ENCODE peak calls at places on chromosomes 4 and X, in eight cellular contexts. J is HepG2, R is RWPE1, G is GM23338, A is right lobe of liver, O is tibial nerve, P is tibial artery, C is body of pancreas. X is an unnamed sample.

GRCh38 chr4:25161599-25161960 is 1.3 kb upstream of the SEPSECS start:
- DNase-seq in J (no peak), R (peak), G (no peak), A (no peak), O (no peak), P (no peak), C (no peak), X (no peak)

GRCh38 chrX:39946822-39947221 is 150.9 kb downstream of the BCOR start:
- DNase-seq in J (no peak), R (no peak), G (no peak), A (no peak), O (no peak), P (no peak), C (no peak), X (no peak)

GRCh38 chr4:181674315-181674714 is 568.9 kb upstream of the TENM3 start:
- DNase-seq in J (no peak), R (no peak), G (no peak), A (no peak), O (no peak), P (no peak), C (no peak), X (no peak)

GRCh38 chr4:39227906-39228305 is 45.6 kb downstream of the WDR19 start:
- DNase-seq in J (no peak), R (no peak), G (no peak), A (no peak), O (no peak), P (no peak), C (no peak), X (no peak)

GRCh38 chr4:73452953-73453700 is 17.1 kb downstream of the AFP start:
- DNase-seq in J (peak), R (no peak), G (peak), A (no peak), O (no peak), P (no peak), C (no peak), X (no peak)

GRCh38 chr4:112889619-112890294 is 159.7 kb upstream of the ANK2 start:
- DNase-seq in J (no peak), R (no peak), G (no peak), A (no peak), O (peak), P (no peak), C (no peak), X (no peak)

GRCh38 chr4:2406920-2407319 is 11.5 kb downstream of the ZFYVE28 start:
- DNase-seq in J (no peak), R (no peak), G (no peak), A (no peak), O (no peak), P (no peak), C (no peak), X (no peak)

GRCh38 chrX:153882086-153882498 is 3.9 kb downstream of the L1CAM start:
- DNase-seq in J (peak), R (no peak), G (no peak), A (no peak), O (no peak), P (no peak), C (no peak), X (no peak)

GRCh38 chrX:38754102-38754790 is 47.0 kb upstream of the MID1IP1 start:
- DNase-seq in J (peak), R (peak), G (peak), A (no peak), O (peak), P (no peak), C (peak), X (no peak)

GRCh38 chrX:120358687-120359086 is 3.2 kb upstream of the ATP1B4 start:
- DNase-seq in J (no peak), R (peak), G (no peak), A (no peak), O (no peak), P (no peak), C (no peak), X (no peak)

GRCh38 chrX:138006176-138006575 is 440.2 kb downstream of the ZIC3 start:
- DNase-seq in J (no peak), R (no peak), G (no peak), A (no peak), O (no peak), P (no peak), C (no peak), X (no peak)

GRCh38 chr4:185570727-185571126 is 35.4 kb upstream of the PDLIM3 start:
- DNase-seq in J (no peak), R (no peak), G (no peak), A (no peak), O (no peak), P (no peak), C (no peak), X (no peak)

GRCh38 chr4:6019316-6020263 is 1.4 kb upstream of the C4orf50 start:
- DNase-seq in J (peak), R (peak), G (peak), A (no peak), O (peak), P (no peak), C (peak), X (no peak)

GRCh38 chr4:182924497-182924896 is 7.3 kb upstream of the DCTD start:
- DNase-seq in J (no peak), R (no peak), G (no peak), A (no peak), O (no peak), P (no peak), C (no peak), X (no peak)

GRCh38 chrX:66544181-66544580 is 94.7 kb downstream of the EDA2R start:
- DNase-seq in J (no peak), R (no peak), G (no peak), A (no peak), O (no peak), P (no peak), C (no peak), X (no peak)

GRCh38 chrX:70669120-70669519 is 224.5 kb downstream of the DLG3 start:
- DNase-seq in J (no peak), R (no peak), G (no peak), A (no peak), O (no peak), P (no peak), C (no peak), X (no peak)

GRCh38 chr4:74621616-74622015 is 172.7 kb downstream of the BTC start:
- DNase-seq in J (no peak), R (no peak), G (no peak), A (no peak), O (no peak), P (no peak), C (no peak), X (no peak)

GRCh38 chr4:186807809-186808634 is 84.4 kb upstream of the FAT1 start:
- DNase-seq in J (no peak), R (no peak), G (no peak), A (no peak), O (no peak), P (no peak), C (no peak), X (no peak)

GRCh38 chr4:145804134-145804533 is 124.2 kb downstream of the C4orf51 start:
- DNase-seq in J (peak), R (peak), G (no peak), A (no peak), O (peak), P (no peak), C (peak), X (no peak)

GRCh38 chrX:105837227-105837626 is 14.9 kb downstream of the NRK start:
- DNase-seq in J (no peak), R (peak), G (no peak), A (no peak), O (peak), P (peak), C (peak), X (no peak)

GRCh38 chr4:189185810-189186432 is 754.8 kb upstream of the FRG1 start:
- DNase-seq in J (no peak), R (no peak), G (peak), A (no peak), O (no peak), P (no peak), C (no peak), X (no peak)

GRCh38 chr4:55216871-55217635 is 91.7 kb upstream of the KDR start:
- DNase-seq in J (no peak), R (peak), G (no peak), A (no peak), O (no peak), P (no peak), C (no peak), X (no peak)

GRCh38 chr4:141849778-141850177 is 213.4 kb downstream of the IL15 start:
- DNase-seq in J (no peak), R (no peak), G (no peak), A (no peak), O (no peak), P (no peak), C (no peak), X (no peak)

GRCh38 chrX:30302957-30303356 is 6.2 kb downstream of the NR0B1 start:
- DNase-seq in J (no peak), R (peak), G (no peak), A (peak), O (peak), P (no peak), C (no peak), X (no peak)

GRCh38 chr4:181566490-181566889 is 676.7 kb upstream of the TENM3 start:
- DNase-seq in J (no peak), R (no peak), G (no peak), A (no peak), O (no peak), P (no peak), C (no peak), X (no peak)

GRCh38 chr4:172232966-172233365 is 419.8 kb downstream of the GALNTL6 start:
- DNase-seq in J (no peak), R (no peak), G (peak), A (no peak), O (no peak), P (no peak), C (no peak), X (no peak)

GRCh38 chr4:39626261-39626660 is 12.4 kb downstream of the SMIM14 start:
- DNase-seq in J (no peak), R (no peak), G (no peak), A (no peak), O (no peak), P (no peak), C (no peak), X (no peak)

GRCh38 chrX:123475068-123475724 is 257.7 kb downstream of the THOC2 start:
- DNase-seq in J (no peak), R (no peak), G (no peak), A (no peak), O (no peak), P (no peak), C (no peak), X (no peak)

GRCh38 chr4:123291329-123291728 is 105.3 kb upstream of the SPRY1 start:
- DNase-seq in J (no peak), R (no peak), G (no peak), A (no peak), O (no peak), P (no peak), C (no peak), X (no peak)

GRCh38 chr4:118762146-118762545 is 73.8 kb downstream of the SEC24D start:
- DNase-seq in J (no peak), R (no peak), G (no peak), A (no peak), O (no peak), P (no peak), C (no peak), X (no peak)
- H3K27ac ChIP-seq in J (no peak), R (no peak), G (no peak), A (no peak), O (peak), P (peak), C (no peak), X (peak)

DNA sequence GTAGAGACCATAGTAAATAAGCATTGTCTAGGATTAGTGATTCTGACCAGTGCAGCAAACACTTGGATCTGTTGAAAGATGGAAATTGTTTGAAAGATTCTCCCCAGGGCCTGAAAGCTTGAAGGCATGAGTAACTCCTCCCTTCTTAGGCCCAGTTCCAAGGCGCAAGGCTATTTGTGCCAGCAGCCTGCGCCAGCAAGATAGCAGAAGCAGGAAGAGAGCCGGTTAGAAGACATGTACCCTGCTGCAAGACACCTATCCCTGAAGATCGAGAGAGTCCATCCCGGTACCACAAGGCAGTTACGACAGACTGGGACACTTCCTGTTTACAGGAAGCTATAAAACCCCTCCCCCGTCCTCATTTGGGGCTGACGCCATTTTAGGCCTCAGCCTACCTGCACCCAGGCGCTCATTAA is 72.4 kb upstream of the JADE1 start:
- DNase-seq in J (no peak), R (no peak), G (peak), A (no peak), O (no peak), P (no peak), C (peak), X (no peak)
- H3K27ac ChIP-seq in J (no peak), R (no peak), G (peak), A (no peak), O (no peak), P (no peak), C (no peak), X (no peak)

GRCh38 chrX:13836575-13836974 is 19.7 kb upstream of the GPM6B start:
- DNase-seq in J (no peak), R (no peak), G (no peak), A (no peak), O (no peak), P (no peak), C (no peak), X (no peak)
- H3K27ac ChIP-seq in J (no peak), R (no peak), G (no peak), A (no peak), O (no peak), P (no peak), C (no peak), X (no peak)

DNA sequence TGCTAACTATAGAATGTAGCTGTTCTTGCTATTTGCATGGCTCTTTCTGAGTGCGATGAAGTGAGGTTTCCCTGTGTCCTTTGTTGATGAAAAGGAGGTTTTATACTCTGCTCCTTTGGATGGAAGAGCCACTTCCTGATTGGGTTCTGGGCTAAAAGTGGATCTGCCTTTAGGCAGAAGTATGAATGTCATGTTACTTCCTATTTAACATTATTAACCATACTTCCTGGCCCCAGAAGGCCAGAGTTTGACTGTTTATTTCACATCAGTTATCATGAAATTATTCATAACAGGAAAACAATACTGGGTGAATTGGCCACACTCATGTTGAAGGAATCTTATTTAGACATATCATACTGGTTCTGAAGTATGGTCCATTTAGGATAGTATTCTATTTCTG is 386.2 kb downstream of the PCDH7 start:
- DNase-seq in J (no peak), R (no peak), G (no peak), A (no peak), O (no peak), P (no peak), C (no peak), X (no peak)
- H3K27ac ChIP-seq in J (no peak), R (no peak), G (no peak), A (no peak), O (no peak), P (no peak), C (no peak), X (no peak)

X was measured in esophagus squamous epithelium.